ENCODE peak calls at places on chromosomes 16 and 17, in seven cellular contexts. I is IMR-90, V is H1, X is trophoblast cell, M is mesendoderm, C is H9, H is neuronal stem cell. P is an unnamed sample.

GRCh38 chr17:27237890-27238289 is 56.0 kb upstream of the WSB1 start:
- DNase-seq in V (no peak), M (no peak), H (no peak), C (no peak), I (no peak), X (no peak), P (no peak)

GRCh38 chr16:77807-78443 is at the start of gene MPG:
- DNase-seq in C (peak), V (peak), X (peak), H (peak), M (peak), I (peak), P (peak)

GRCh38 chr17:81491761-81492160 is 20.8 kb downstream of the ACTG1 start:
- DNase-seq in M (no peak), H (no peak), X (no peak), C (no peak), V (no peak), I (no peak), P (no peak)

GRCh38 chr17:4276514-4276913 is 12.7 kb upstream of the ANKFY1 start:
- DNase-seq in V (no peak), M (no peak), I (no peak), H (no peak), X (no peak), C (no peak), P (no peak)

GRCh38 chr17:79950711-79951110 is 85.0 kb downstream of the TBC1D16 start:
- DNase-seq in V (no peak), H (peak), I (no peak), X (no peak), C (peak), M (peak), P (no peak)

GRCh38 chr17:59436900-59437299 is 105.4 kb downstream of the YPEL2 start:
- DNase-seq in V (no peak), H (no peak), I (no peak), C (no peak), M (no peak), X (no peak), P (no peak)

GRCh38 chr17:57986841-57987581 is 1.0 kb downstream of the VEZF1 start:
- DNase-seq in I (peak), X (peak), V (no peak), H (peak), M (peak), C (no peak), P (peak)

GRCh38 chr16:81366316-81366932 is 51.7 kb downstream of the GAN start:
- DNase-seq in X (peak), C (no peak), I (peak), M (peak), H (peak), V (no peak), P (peak)

GRCh38 chr16:11572301-11572995 is 14.3 kb downstream of the LITAF start:
- DNase-seq in M (no peak), H (no peak), C (no peak), V (no peak), I (no peak), X (no peak), P (no peak)

GRCh38 chr17:59547131-59547915 is 18.1 kb upstream of the DHX40 start:
- DNase-seq in X (peak), V (no peak), C (no peak), M (no peak), I (no peak), H (no peak), P (peak)

GRCh38 chr17:43755389-43755875 is 3.2 kb downstream of the SOST start:
- DNase-seq in V (peak), M (peak), X (peak), H (peak), I (peak), C (peak), P (peak)

GRCh38 chr17:4739122-4740024 is at the start of the genes CXCL16 and ZMYND15:
- DNase-seq in X (peak), C (peak), H (no peak), I (no peak), M (no peak), V (peak), P (peak)

GRCh38 chr17:57639381-57639780 is 105.7 kb downstream of the CCDC182 start:
- DNase-seq in X (no peak), V (no peak), C (no peak), I (no peak), M (no peak), H (no peak), P (no peak)

GRCh38 chr17:75047398-75048098 is 523 bp downstream of the KCTD2 start:
- DNase-seq in V (no peak), X (peak), M (no peak), I (no peak), C (no peak), H (peak), P (peak)

GRCh38 chr17:2241823-2242222 is 61.8 kb downstream of the SMG6 start:
- DNase-seq in X (no peak), I (peak), H (no peak), M (no peak), C (no peak), V (no peak), P (peak)

GRCh38 chr16:19354371-19354770 is 63.3 kb upstream of the TMC5 start:
- DNase-seq in H (no peak), V (no peak), M (peak), X (peak), C (no peak), I (no peak), P (no peak)

GRCh38 chr17:59378621-59379194 is 47.3 kb downstream of the YPEL2 start:
- DNase-seq in C (no peak), V (no peak), M (peak), H (no peak), X (peak), I (peak), P (peak)

GRCh38 chr17:66716236-66717026 is 118.5 kb upstream of the CACNG5 start:
- DNase-seq in M (peak), C (peak), X (no peak), I (peak), H (no peak), V (no peak), P (no peak)

GRCh38 chr17:79657861-79658810 is 47.3 kb upstream of the RBFOX3 start:
- DNase-seq in H (no peak), C (peak), X (no peak), I (no peak), M (peak), V (peak), P (no peak)

GRCh38 chr16:49596119-49596518 is 222.5 kb downstream of the C16orf78 start:
- DNase-seq in V (peak), C (peak), I (peak), H (no peak), X (peak), M (no peak), P (peak)

GRCh38 chr17:80568246-80568645 is 23.6 kb downstream of the RPTOR start:
- DNase-seq in I (no peak), C (no peak), H (no peak), X (peak), V (no peak), M (no peak), P (no peak)

GRCh38 chr17:10166181-10166935 is 32.0 kb downstream of the GAS7 start:
- DNase-seq in C (no peak), X (no peak), M (no peak), I (no peak), H (no peak), V (no peak), P (no peak)

GRCh38 chr17:35129973-35130351 is 8.5 kb downstream of the FNDC8 start:
- DNase-seq in X (no peak), V (no peak), M (no peak), C (no peak), I (peak), H (no peak), P (no peak)

GRCh38 chr17:78166416-78166815 is 2.0 kb upstream of the SYNGR2 start:
- DNase-seq in C (no peak), X (no peak), M (no peak), I (no peak), V (no peak), H (no peak), P (no peak)

GRCh38 chr17:43482103-43483012 is 1.4 kb upstream of the DHX8 start:
- DNase-seq in H (no peak), I (no peak), C (no peak), V (no peak), X (no peak), M (no peak), P (no peak)

GRCh38 chr17:48545022-48545376 is at the start of gene HOXB2:
- DNase-seq in V (no peak), X (no peak), M (no peak), H (no peak), C (no peak), I (peak), P (peak)

GRCh38 chr16:379183-379960 is 2.4 kb downstream of the PGAP6 start:
- DNase-seq in H (no peak), M (peak), X (peak), I (no peak), V (peak), C (peak), P (no peak)

GRCh38 chr16:89848974-89849373 is 20.7 kb downstream of the SPIRE2 start:
- DNase-seq in C (no peak), H (no peak), M (no peak), I (no peak), V (no peak), X (no peak), P (no peak)
- H3K18ac ChIP-seq in C (no peak), H (no peak), M (no peak), I (no peak), V (no peak), X (no peak), P (no peak)

DNA sequence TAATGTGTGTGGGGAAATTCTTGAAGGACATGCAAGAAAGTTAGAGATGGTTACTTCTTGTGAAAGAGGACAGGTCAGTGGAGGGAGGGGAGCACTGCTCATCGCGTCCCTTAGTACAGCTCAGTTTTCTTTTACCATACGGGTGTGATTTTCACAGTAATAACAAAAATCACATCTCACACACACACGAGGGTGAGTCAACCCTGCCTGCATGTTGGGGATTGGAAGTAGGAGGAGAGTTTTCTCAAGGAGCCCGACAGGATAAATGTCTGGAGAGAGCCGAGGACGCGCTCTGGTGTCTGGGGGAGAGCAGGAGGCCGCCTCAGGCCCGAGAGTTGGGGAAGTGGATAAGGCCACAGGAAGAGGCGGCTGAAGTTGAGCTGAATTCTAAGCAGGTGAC is 16.4 kb downstream of the PLCD3 start:
- DNase-seq in X (peak), V (no peak), I (peak), C (no peak), H (no peak), M (no peak), P (no peak)
- H3K18ac ChIP-seq in X (no peak), V (no peak), I (no peak), C (no peak), H (peak), M (no peak), P (no peak)

DNA sequence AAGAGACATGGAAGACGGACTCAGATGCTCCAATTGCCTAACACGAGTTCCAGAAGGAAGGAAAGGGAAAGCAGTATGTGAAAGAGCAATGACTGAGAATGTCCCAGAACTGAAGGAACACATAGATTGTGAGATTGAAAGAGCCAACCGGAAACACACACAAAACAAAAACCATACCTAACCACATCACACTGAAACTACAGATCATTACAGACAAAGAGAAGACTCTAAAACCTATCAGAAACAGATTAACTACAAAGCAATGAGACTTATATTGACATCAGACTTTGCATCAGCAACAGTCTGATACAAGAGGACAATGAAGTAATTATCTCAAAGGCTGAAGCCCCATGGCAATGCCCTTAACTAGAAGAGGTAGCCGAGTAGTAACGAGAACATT is 45.6 kb upstream of the CLEC18B start:
- DNase-seq in C (no peak), M (no peak), X (no peak), V (no peak), I (no peak), H (no peak), P (no peak)
- H3K18ac ChIP-seq in C (no peak), M (no peak), X (no peak), V (no peak), I (no peak), H (no peak), P (no peak)

GRCh38 chr16:56742030-56742984 is 12.4 kb downstream of the NUP93 start:
- DNase-seq in H (no peak), C (no peak), X (peak), V (no peak), I (peak), M (peak), P (peak)
- H3K18ac ChIP-seq in H (no peak), C (no peak), X (no peak), V (no peak), I (peak), M (peak), P (peak)

GRCh38 chr16:87016636-87017035 is 300.6 kb downstream of the C16orf95 start:
- DNase-seq in V (no peak), X (no peak), M (no peak), I (no peak), C (no peak), H (no peak), P (no peak)
- H3K18ac ChIP-seq in V (no peak), X (no peak), M (no peak), I (no peak), C (no peak), H (no peak), P (no peak)

GRCh38 chr17:61878984-61879612 is 15.8 kb upstream of the BRIP1 start:
- DNase-seq in V (no peak), M (no peak), I (peak), X (peak), C (no peak), H (no peak), P (no peak)

GRCh38 chr17:61884864-61885263 is 21.5 kb upstream of the BRIP1 start:
- DNase-seq in I (no peak), C (no peak), V (no peak), M (no peak), X (no peak), H (no peak), P (no peak)

GRCh38 chr17:61877837-61878236 is 14.5 kb upstream of the BRIP1 start:
- DNase-seq in I (no peak), M (no peak), X (no peak), V (no peak), C (no peak), H (no peak), P (no peak)

GRCh38 chr17:61878520-61878919 is 15.2 kb upstream of the BRIP1 start:
- DNase-seq in X (no peak), M (no peak), C (no peak), H (no peak), I (no peak), V (no peak), P (no peak)

DNA sequence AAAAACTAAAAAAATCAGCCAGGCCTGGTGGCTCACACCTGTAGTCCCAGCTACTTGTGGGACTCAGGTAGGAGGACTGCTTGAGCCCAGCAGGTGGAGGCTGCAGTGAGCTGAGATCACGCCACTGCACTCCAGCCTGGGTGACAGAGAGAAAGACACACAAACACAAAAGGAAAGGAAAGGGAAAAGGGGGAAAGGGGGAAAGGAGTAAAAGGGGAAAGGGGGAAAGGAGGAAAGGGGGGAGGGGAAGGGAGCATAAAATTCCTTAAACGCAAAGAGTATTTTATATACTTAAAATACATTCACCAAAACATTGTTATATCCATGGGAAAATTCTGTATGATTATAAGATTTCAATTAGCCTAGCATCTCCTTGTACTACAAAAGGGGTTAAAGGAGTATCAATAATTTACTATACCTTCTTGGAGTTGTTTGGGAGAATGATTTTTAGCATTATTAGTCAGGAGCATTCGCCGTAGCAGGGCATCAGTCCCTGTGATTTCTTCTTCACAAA is 17.3 kb upstream of the BRIP1 start:
- DNase-seq in H (no peak), I (no peak), X (no peak), V (no peak), M (no peak), C (no peak), P (no peak)
- H3K18ac ChIP-seq in H (no peak), I (no peak), X (no peak), V (no peak), M (no peak), C (no peak), P (no peak)

DNA sequence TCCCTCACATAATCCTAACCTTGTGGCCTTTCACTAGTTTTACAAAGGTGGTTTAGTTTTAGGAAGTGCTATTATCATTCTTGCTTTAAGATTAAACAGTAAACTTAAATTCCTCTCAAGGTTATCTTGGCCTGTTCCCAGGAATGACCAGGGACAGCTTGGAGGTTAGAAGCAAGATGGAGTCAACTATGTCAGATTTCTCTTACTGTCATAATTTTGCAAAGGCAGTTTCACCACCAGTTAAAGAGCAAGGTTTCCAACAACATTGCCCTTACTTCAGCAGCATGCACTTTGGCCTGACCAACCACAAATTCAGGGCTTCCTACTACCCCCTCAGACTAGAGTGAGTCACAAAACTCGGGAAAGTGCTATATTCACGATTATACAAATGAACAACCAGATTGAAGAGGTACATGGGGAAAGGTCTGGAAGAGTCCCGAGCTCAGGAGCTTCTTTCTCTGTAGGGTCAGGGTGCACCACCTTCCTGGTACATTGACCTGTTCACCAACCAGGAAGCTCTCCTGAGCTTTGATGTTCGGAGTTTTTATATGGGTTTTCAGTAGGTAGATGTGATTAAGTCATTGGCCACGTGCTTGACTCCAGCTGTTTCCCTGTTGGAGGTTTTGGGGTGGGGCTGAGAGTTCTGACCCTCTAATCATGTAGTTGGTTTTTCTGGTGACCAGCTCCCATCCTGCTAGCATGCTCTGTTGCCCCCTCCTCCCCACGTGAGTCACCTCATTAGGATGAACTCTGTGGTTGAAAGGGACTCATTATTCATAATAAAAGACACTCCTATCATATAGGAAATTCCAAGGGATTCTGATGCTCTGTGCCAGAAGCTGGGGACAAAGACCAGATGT is 19.4 kb downstream of the RHOT1 start:
- DNase-seq in V (no peak), M (no peak), H (no peak), X (no peak), C (no peak), I (peak), P (peak)
- H3K18ac ChIP-seq in V (no peak), M (no peak), H (no peak), X (no peak), C (no peak), I (peak), P (no peak)

GRCh38 chr16:28495098-28495793 is 803 bp downstream of the APOBR start:
- DNase-seq in I (no peak), M (no peak), X (peak), C (no peak), V (no peak), H (no peak), P (no peak)
- H3K18ac ChIP-seq in I (no peak), M (no peak), X (no peak), C (no peak), V (no peak), H (no peak), P (no peak)

GRCh38 chr16:85755929-85756768 is 5.3 kb upstream of the C16orf74 start:
- DNase-seq in H (no peak), I (peak), M (no peak), C (no peak), V (no peak), X (no peak), P (peak)
- H3K18ac ChIP-seq in H (peak), I (no peak), M (no peak), C (no peak), V (no peak), X (no peak), P (no peak)

GRCh38 chr16:47244206-47244605 is 100.5 kb upstream of the NETO2 start:
- DNase-seq in H (no peak), C (no peak), V (no peak), X (no peak), M (no peak), I (no peak), P (no peak)

DNA sequence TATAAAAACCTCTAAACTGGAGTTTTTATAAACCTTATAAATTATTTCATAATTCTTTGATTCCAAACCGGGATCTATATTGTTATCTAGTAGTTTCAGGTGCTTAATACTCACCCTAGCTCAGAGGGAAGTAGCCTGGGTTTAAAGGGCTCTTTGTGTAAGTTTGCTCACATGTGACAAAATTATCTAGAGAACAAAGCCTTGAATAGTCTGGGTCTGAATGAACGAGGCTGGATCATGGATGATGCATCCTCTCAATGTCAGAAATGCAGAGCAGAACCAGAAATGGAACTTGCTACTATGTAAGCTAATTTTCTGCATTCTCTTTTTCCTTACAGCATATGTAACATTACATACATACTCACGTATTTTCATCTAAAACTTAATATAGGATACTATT is 103.9 kb upstream of the NETO2 start:
- DNase-seq in M (no peak), I (no peak), X (peak), C (no peak), H (no peak), V (no peak), P (no peak)
- H3K18ac ChIP-seq in M (no peak), I (no peak), X (no peak), C (no peak), H (no peak), V (no peak), P (no peak)